ENCODE peak calls at places on chromosome 22, in six cellular contexts. W is gastrocnemius medialis, H is stomach, X is ovary, M is A549, U is HepG2. Q is an unnamed sample.

GRCh38 chr22:43827336-43827735 is 15.2 kb upstream of the EFCAB6 start:
- DNase-seq in W (no peak), H (no peak), X (no peak), M (no peak), U (no peak), Q (no peak)

GRCh38 chr22:45286854-45287551 is 2.3 kb downstream of the UPK3A start:
- DNase-seq in W (no peak), H (no peak), X (no peak), M (no peak), U (peak), Q (no peak)

GRCh38 chr22:30752771-30753170 is 58.1 kb downstream of the OSBP2 start:
- DNase-seq in W (no peak), H (no peak), X (no peak), M (no peak), U (no peak), Q (no peak)

GRCh38 chr22:49015459-49015858 is 812.2 kb downstream of the BRD1 start:
- DNase-seq in W (no peak), H (peak), X (no peak), M (no peak), U (no peak), Q (no peak)

GRCh38 chr22:50184004-50184461 is 1.7 kb upstream of the TRABD start:
- DNase-seq in W (no peak), H (peak), X (peak), M (peak), U (peak), Q (peak)

GRCh38 chr22:42632096-42632495 is 8.3 kb downstream of the ATP5MGL start:
- DNase-seq in W (peak), H (no peak), X (no peak), M (no peak), U (peak), Q (peak)

GRCh38 chr22:45997775-45998637 is 21.0 kb upstream of the WNT7B start:
- DNase-seq in W (peak), H (no peak), X (peak), M (no peak), U (no peak), Q (no peak)

GRCh38 chr22:38927033-38927789 is 30.2 kb upstream of the APOBEC3A start:
- DNase-seq in W (peak), H (peak), X (peak), M (peak), U (no peak), Q (peak)

GRCh38 chr22:49433717-49434611 is 393.7 kb downstream of the BRD1 start:
- DNase-seq in W (no peak), H (no peak), X (no peak), M (peak), U (peak), Q (no peak)

GRCh38 chr22:45334068-45334467 is 24.3 kb downstream of the FAM118A start:
- DNase-seq in W (peak), H (no peak), X (no peak), M (no peak), U (no peak), Q (no peak)

GRCh38 chr22:30832407-30832987 is 136.1 kb downstream of the MORC2 start:
- DNase-seq in W (no peak), H (no peak), X (no peak), M (no peak), U (no peak), Q (no peak)

GRCh38 chr22:31148516-31148915 is 8.2 kb upstream of the PLA2G3 start:
- DNase-seq in W (no peak), H (no peak), X (no peak), M (no peak), U (no peak), Q (no peak)

GRCh38 chr22:25754527-25755202 is 12.7 kb downstream of the MYO18B start:
- DNase-seq in W (peak), H (no peak), X (no peak), M (peak), U (no peak), Q (no peak)

GRCh38 chr22:47174096-47174495 is 411.6 kb downstream of the TBC1D22A start:
- DNase-seq in W (no peak), H (no peak), X (no peak), M (no peak), U (no peak), Q (peak)

GRCh38 chr22:48045369-48045768 is 1282.9 kb downstream of the TBC1D22A start:
- DNase-seq in W (no peak), H (no peak), X (no peak), M (no peak), U (no peak), Q (no peak)

GRCh38 chr22:44965171-44965570 is 44.6 kb downstream of the PHF21B start:
- DNase-seq in W (no peak), H (no peak), X (no peak), M (no peak), U (no peak), Q (no peak)

GRCh38 chr22:17110791-17111550 is 10.2 kb downstream of the TMEM121B start:
- DNase-seq in W (no peak), H (no peak), X (no peak), M (no peak), U (no peak), Q (no peak)

GRCh38 chr22:44659140-44659539 is 42.9 kb upstream of the PRR5 start:
- DNase-seq in W (peak), H (no peak), X (no peak), M (no peak), U (no peak), Q (no peak)

GRCh38 chr22:47300698-47301405 is 538.4 kb downstream of the TBC1D22A start:
- DNase-seq in W (no peak), H (peak), X (no peak), M (no peak), U (no peak), Q (no peak)

GRCh38 chr22:50078246-50078645 is 7.0 kb downstream of the MLC1 start:
- DNase-seq in W (no peak), H (no peak), X (no peak), M (no peak), U (no peak), Q (no peak)

GRCh38 chr22:46066691-46067090 is 83.6 kb upstream of the PPARA start:
- DNase-seq in W (peak), H (peak), X (peak), M (no peak), U (no peak), Q (peak)

GRCh38 chr22:48351376-48352085 is 1476.1 kb downstream of the BRD1 start:
- DNase-seq in W (no peak), H (no peak), X (no peak), M (no peak), U (no peak), Q (no peak)

GRCh38 chr22:32005453-32005852 is 37.6 kb upstream of the SLC5A1 start:
- DNase-seq in W (no peak), H (no peak), X (no peak), M (peak), U (no peak), Q (no peak)

DNA sequence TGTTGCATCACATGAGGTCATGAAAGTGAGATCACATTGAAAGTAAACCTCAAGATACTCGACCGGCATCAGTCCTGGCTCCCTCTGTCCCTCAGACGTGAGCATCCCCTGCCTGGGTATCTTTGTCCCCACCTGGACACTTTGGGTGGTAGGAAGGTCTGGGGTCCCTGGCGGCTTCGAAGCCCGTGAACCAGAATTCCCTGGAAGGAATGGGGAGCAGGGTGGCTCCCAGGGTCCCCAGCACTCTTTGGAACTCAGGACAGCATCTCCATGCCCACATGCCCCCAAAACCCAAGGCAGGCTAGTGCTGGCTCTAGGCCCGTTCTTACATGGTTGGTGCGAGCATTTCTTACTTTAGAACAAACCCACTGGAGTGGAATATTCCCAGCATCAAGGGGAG is 7.5 kb downstream of the DERL3 start:
- DNase-seq in W (no peak), H (no peak), X (peak), M (no peak), U (no peak), Q (no peak)
- TF ChIP-seq CTCF in W (no peak), H (no peak), X (no peak), M (no peak), U (no peak), Q (no peak)

DNA sequence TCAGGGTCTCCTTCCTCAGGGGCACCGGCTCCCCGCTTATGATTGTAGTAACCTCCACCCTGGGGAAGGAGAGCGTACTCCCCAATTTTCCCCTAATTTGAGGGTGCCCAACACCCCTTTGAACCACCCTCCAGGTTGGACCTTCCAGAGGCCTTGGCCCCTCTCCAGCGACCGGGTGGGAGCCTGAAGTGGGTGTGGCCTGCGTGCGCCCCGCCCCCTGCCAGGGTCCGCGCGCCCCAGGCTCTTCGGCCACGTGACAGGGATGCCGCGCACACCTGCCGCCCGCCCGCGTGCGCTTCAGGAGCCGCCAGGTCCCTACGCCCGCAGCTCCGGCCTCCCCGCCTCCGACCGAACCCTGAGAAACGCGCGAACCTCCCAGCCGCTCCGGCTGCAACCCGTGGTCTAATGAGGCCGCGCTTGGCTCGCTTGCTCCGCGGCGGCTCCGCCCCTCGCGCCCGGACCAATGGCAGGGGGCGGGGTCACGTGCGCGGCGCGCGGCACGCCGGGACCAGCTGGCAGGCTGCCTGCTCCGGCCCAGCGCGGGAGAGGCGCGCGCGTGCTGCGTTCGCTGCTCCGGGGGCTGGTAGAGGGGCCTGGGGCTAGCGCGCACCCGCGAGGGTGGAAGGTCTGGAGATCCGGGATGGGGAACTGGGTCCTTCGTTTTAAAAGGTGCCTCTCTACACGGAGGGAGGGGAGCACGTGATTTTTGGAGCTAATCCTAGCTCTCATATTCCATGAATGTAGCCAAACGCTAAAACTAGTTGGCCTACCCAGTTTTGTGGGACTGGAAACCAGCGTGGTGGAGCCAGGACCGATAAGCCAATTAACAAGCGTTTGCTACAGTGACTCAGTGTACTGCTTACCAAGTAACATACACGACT is at the start of gene FOXRED2:
- DNase-seq in W (peak), H (peak), X (peak), M (peak), U (peak), Q (peak)
- TF ChIP-seq POLR2A in W (peak), H (no peak), X (peak), M (peak), U (peak), Q (peak)

GRCh38 chr22:21003782-21004181 is 1.9 kb upstream of the THAP7 start:
- DNase-seq in W (no peak), H (no peak), X (no peak), M (no peak), U (no peak), Q (no peak)

GRCh38 chr22:21000215-21000986 is 1.5 kb downstream of the THAP7 start:
- DNase-seq in W (no peak), H (no peak), X (no peak), M (no peak), U (no peak), Q (no peak)

GRCh38 chr22:20999350-21000214 is 2.3 kb downstream of the THAP7 start:
- DNase-seq in W (no peak), H (no peak), X (no peak), M (no peak), U (no peak), Q (no peak)

GRCh38 chr22:21000987-21001600 is 824 bp downstream of the THAP7 start:
- DNase-seq in W (no peak), H (no peak), X (no peak), M (no peak), U (no peak), Q (no peak)

DNA sequence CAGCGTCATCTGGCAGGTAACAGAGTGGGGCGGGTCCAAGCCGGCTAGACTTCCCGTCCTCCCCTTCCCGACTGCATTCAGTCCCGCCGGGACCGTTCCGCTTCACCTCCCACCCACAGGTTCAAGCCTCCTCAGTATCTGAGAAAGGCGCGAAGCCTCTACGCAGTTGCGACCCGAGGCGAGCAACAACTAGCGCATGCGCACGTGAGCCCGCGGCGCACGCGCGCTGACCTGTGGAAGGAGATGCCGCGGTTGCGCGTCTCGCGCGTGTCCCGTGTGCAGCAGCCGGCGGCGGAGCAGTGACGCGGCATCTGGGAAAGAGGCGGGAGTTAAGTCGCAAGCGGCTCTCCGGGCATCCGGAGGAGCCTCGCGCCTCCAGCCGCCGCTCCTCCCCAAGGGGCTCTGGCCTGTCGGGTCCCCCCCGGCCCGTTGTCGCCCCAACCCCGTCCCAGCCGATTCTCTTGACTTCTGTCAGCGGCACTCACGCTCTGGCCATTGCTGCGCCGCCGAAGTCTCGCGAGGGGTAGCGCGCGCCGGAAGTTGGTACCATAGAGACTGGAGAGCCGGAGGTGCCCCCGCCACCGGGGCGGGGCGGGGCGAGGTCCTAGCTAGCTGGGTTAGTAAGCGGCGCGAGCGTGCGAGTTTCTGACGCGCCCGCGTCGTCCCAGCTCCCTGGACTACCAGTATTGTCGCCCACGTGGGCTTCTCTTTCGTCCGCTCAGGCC is at the start of gene THAP7:
- DNase-seq in W (peak), H (peak), X (peak), M (peak), U (peak), Q (peak)
- TF ChIP-seq CTCF in W (peak), H (no peak), X (no peak), M (no peak), U (peak), Q (no peak)

DNA sequence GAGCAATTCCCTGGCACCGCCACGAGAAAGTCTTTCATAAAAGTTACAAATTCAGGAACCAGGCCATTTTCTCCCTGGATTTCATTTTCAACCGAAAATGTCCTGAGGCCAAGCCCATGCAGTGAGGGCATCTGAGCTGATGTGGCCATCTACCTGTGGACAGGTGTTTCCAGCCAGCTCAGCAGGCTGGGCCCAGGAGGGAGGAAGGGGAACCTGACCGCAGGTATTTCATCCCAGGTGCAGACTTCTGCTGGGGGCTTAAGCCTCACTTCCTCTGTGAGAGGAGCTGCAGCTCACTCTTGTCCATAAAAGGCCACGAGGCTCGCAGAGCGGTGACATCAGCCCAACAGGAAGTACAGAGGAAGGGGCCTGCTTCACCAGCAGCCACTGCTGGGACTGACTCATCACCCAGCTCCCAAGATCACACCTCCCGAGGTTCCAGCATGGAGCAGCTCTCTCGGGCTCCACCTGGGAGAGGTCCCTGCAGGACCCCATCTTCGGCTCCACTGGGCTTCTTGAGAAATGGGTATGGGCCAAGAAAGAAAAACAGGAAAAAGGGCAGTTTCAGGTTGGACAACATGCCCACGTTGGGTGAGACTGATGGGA is 56.4 kb downstream of the MYH9 start:
- DNase-seq in W (peak), H (peak), X (peak), M (peak), U (peak), Q (peak)
- TF ChIP-seq POLR2A in W (peak), H (no peak), X (no peak), M (no peak), U (no peak), Q (peak)

DNA sequence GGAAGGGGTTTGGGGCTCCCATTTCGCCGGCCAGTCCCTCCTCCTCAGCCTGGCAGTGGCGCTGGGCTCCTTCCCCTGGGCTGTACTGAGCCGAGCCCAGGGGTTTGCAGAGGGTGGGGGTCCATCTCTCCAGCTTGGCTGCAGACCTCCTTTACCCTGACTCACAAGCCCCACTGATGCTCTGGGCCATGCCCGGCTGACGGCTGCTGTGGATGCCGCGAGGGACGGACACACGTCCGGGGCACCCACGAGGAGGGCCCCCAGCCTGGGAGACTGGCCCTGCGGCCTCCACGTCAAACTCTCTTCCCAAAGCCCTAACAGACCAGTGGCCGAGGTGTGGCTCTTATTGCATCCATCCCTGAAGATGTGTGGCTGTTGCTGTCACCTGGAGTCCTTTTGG is 14.1 kb downstream of the PMM1 start:
- DNase-seq in W (no peak), H (no peak), X (no peak), M (no peak), U (no peak), Q (no peak)
- TF ChIP-seq CTCF in W (no peak), H (no peak), X (no peak), M (no peak), U (no peak), Q (no peak)